ENCODE peak calls at places on chromosomes 6 and 20, in four cellular contexts. One of them, this sample, is unnamed.

GRCh38 chr6:4585682-4586468 is 190.3 kb upstream of the CDYL start:
- DNase-seq in K562: no peak
- DNase-seq in SK-N-SH: no peak
- DNase-seq in HepG2: no peak
- DNase-seq in this sample: no peak

GRCh38 chr6:78593898-78594666 is 273.3 kb upstream of the IRAK1BP1 start:
- DNase-seq in K562: no peak
- DNase-seq in SK-N-SH: no peak
- DNase-seq in HepG2: no peak
- DNase-seq in this sample: no peak

GRCh38 chr6:36117639-36118549 is 12.4 kb upstream of the MAPK13 start:
- DNase-seq in K562: no peak
- DNase-seq in SK-N-SH: no peak
- DNase-seq in HepG2: no peak
- DNase-seq in this sample: no peak

GRCh38 chr6:39005774-39006173 is 42.8 kb upstream of the GLP1R start:
- DNase-seq in K562: peak
- DNase-seq in SK-N-SH: no peak
- DNase-seq in HepG2: no peak
- DNase-seq in this sample: no peak

GRCh38 chr20:50967621-50968020 is 9.0 kb downstream of the MOCS3 start:
- DNase-seq in K562: no peak
- DNase-seq in SK-N-SH: no peak
- DNase-seq in HepG2: no peak
- DNase-seq in this sample: no peak

GRCh38 chr6:146892613-146893401 is 294.0 kb downstream of the ADGB start:
- DNase-seq in K562: peak
- DNase-seq in SK-N-SH: no peak
- DNase-seq in HepG2: no peak
- DNase-seq in this sample: no peak

GRCh38 chr20:47818996-47819609 is 33.8 kb upstream of the SULF2 start:
- DNase-seq in K562: no peak
- DNase-seq in SK-N-SH: no peak
- DNase-seq in HepG2: no peak
- DNase-seq in this sample: no peak

GRCh38 chr20:48284837-48285236 is 499.6 kb upstream of the SULF2 start:
- DNase-seq in K562: no peak
- DNase-seq in SK-N-SH: no peak
- DNase-seq in HepG2: peak
- DNase-seq in this sample: no peak

GRCh38 chr20:37262516-37262915 is 902 bp upstream of the GHRH start:
- DNase-seq in K562: no peak
- DNase-seq in SK-N-SH: no peak
- DNase-seq in HepG2: no peak
- DNase-seq in this sample: no peak

GRCh38 chr6:167932468-167933276 is 64.8 kb upstream of the KIF25 start:
- DNase-seq in K562: no peak
- DNase-seq in SK-N-SH: no peak
- DNase-seq in HepG2: peak
- DNase-seq in this sample: no peak

GRCh38 chr6:157653521-157653920 is 169.5 kb upstream of the SNX9 start:
- DNase-seq in K562: no peak
- DNase-seq in SK-N-SH: no peak
- DNase-seq in HepG2: no peak
- DNase-seq in this sample: no peak

GRCh38 chr6:138695193-138695592 is 78.4 kb upstream of the CCDC28A start:
- DNase-seq in K562: no peak
- DNase-seq in SK-N-SH: no peak
- DNase-seq in HepG2: no peak
- DNase-seq in this sample: no peak

GRCh38 chr6:138690975-138691594 is 82.5 kb upstream of the CCDC28A start:
- DNase-seq in K562: no peak
- DNase-seq in SK-N-SH: no peak
- DNase-seq in HepG2: no peak
- DNase-seq in this sample: no peak

GRCh38 chr6:138691595-138692057 is 81.9 kb upstream of the CCDC28A start:
- DNase-seq in K562: no peak
- DNase-seq in SK-N-SH: no peak
- DNase-seq in HepG2: peak
- DNase-seq in this sample: peak

GRCh38 chr6:138692058-138692977 is 81.3 kb upstream of the CCDC28A start:
- DNase-seq in K562: peak
- DNase-seq in SK-N-SH: peak
- DNase-seq in HepG2: peak
- DNase-seq in this sample: no peak

GRCh38 chr6:138692978-138693909 is 80.3 kb upstream of the CCDC28A start:
- DNase-seq in K562: peak
- DNase-seq in SK-N-SH: peak
- DNase-seq in HepG2: peak
- DNase-seq in this sample: peak
- TF ChIP-seq ELF1 in K562: no peak
- TF ChIP-seq ELF1 in SK-N-SH: no peak
- TF ChIP-seq ELF1 in HepG2: no peak
- TF ChIP-seq ELF1 in this sample: no peak

GRCh38 chr20:24762791-24763350 is 186.2 kb upstream of the CST7 start:
- DNase-seq in K562: no peak
- DNase-seq in SK-N-SH: no peak
- DNase-seq in HepG2: no peak
- DNase-seq in this sample: no peak

GRCh38 chr20:24764027-24764797 is 184.9 kb upstream of the CST7 start:
- DNase-seq in K562: no peak
- DNase-seq in SK-N-SH: no peak
- DNase-seq in HepG2: no peak
- DNase-seq in this sample: no peak

GRCh38 chr20:24764825-24765224 is 184.2 kb upstream of the CST7 start:
- DNase-seq in K562: no peak
- DNase-seq in SK-N-SH: no peak
- DNase-seq in HepG2: no peak
- DNase-seq in this sample: no peak

GRCh38 chr20:24762371-24762770 is 186.7 kb upstream of the CST7 start:
- DNase-seq in K562: no peak
- DNase-seq in SK-N-SH: no peak
- DNase-seq in HepG2: no peak
- DNase-seq in this sample: no peak

DNA sequence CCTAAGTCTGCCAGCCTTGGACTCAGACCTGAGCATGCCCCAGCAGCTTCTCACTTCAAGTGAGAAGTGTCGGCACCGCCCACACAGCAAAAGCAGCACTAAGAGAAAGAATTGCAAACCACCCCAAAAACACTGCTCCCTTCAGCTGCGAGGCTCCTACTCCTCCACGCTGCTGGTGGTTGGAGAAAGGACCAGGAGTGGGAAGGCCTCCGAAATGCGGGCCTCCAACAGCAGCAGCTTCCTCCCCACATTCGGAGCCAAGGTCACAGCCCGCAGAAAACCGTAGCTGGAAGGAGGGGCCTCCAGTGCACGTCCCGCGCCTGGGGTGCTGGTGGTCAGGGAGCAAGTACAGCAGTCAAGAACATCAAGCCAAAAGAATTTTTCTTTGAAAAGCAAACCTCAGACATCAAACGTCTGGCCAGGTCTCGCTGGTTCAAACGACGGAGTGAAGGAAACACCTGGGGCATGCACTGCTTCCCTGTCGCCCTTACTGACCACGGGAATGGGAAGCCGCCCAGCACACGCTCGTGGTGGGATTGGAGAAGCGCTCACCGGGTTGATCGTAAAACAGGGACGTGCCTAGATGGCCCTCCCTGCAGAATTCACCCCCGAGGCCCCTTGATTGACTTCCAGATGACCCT is 185.6 kb upstream of the CST7 start:
- DNase-seq in K562: no peak
- DNase-seq in SK-N-SH: no peak
- DNase-seq in HepG2: no peak
- DNase-seq in this sample: no peak
- TF ChIP-seq ZBTB33 in K562: no peak
- TF ChIP-seq ZBTB33 in SK-N-SH: no peak
- TF ChIP-seq ZBTB33 in HepG2: no peak
- TF ChIP-seq ZBTB33 in this sample: no peak

GRCh38 chr6:134707342-134707982 is 242.4 kb downstream of the ALDH8A1 start:
- DNase-seq in K562: no peak
- DNase-seq in SK-N-SH: no peak
- DNase-seq in HepG2: peak
- DNase-seq in this sample: no peak
- H3K4me2 ChIP-seq in K562: no peak
- H3K4me2 ChIP-seq in SK-N-SH: no peak
- H3K4me2 ChIP-seq in HepG2: no peak
- H3K4me2 ChIP-seq in this sample: no peak

GRCh38 chr20:4942336-4942735 is 59.0 kb downstream of the SLC23A2 start:
- DNase-seq in K562: no peak
- DNase-seq in SK-N-SH: no peak
- DNase-seq in HepG2: no peak
- DNase-seq in this sample: no peak
- TF ChIP-seq ELF1 in K562: no peak
- TF ChIP-seq ELF1 in SK-N-SH: no peak
- TF ChIP-seq ELF1 in HepG2: no peak
- TF ChIP-seq ELF1 in this sample: no peak

DNA sequence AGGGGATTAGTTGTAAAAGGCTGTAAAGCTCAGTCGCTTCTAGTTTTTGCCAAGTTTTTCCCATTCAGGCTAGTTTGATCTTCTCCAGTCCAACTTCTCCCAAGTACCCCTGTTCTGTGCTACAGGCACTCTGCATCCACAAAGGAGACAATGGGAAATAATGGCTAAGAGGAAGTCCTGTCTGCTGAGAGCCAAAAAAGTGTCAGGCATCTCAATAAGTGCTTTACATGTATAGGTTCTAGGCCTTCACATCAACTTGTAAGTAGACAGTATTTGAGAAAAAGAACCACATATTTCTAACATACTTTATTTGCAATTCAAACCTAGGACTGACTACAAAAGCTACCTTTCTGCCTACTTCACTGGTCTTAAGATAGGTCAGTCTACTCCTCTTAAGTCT is 4.9 kb downstream of the HTR1B start:
- DNase-seq in K562: no peak
- DNase-seq in SK-N-SH: no peak
- DNase-seq in HepG2: no peak
- DNase-seq in this sample: no peak
- TF ChIP-seq ZBTB33 in K562: no peak
- TF ChIP-seq ZBTB33 in SK-N-SH: no peak
- TF ChIP-seq ZBTB33 in HepG2: no peak
- TF ChIP-seq ZBTB33 in this sample: no peak

GRCh38 chr6:87730310-87730709 is 28.3 kb upstream of the AKIRIN2 start:
- DNase-seq in K562: no peak
- DNase-seq in SK-N-SH: no peak
- DNase-seq in HepG2: peak
- DNase-seq in this sample: no peak

GRCh38 chr6:87731818-87732661 is 30.0 kb upstream of the AKIRIN2 start:
- DNase-seq in K562: peak
- DNase-seq in SK-N-SH: no peak
- DNase-seq in HepG2: peak
- DNase-seq in this sample: peak

GRCh38 chr6:87728706-87729105 is 26.7 kb upstream of the AKIRIN2 start:
- DNase-seq in K562: no peak
- DNase-seq in SK-N-SH: no peak
- DNase-seq in HepG2: no peak
- DNase-seq in this sample: no peak

GRCh38 chr6:87724994-87725811 is 23.2 kb upstream of the AKIRIN2 start:
- DNase-seq in K562: peak
- DNase-seq in SK-N-SH: no peak
- DNase-seq in HepG2: no peak
- DNase-seq in this sample: no peak

DNA sequence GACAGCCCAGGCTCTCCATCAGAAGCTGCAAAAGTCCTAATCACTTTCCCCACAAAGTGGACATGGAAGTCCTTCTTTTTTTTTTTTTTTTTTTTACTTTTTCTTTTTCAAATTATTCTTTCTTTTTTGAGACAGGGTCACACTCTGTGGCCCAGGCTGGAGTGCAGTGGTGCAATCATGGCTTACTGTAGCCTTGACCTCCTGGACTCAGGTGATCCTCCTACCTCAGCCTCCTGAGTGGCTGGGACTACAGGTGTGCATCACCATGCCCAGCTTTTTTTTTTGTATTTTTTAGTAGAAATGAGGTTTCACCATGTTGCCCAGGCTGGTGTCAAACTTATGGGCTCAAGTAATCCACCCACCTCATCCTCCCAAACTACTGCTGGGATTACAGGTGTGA is 29.0 kb upstream of the AKIRIN2 start:
- DNase-seq in K562: no peak
- DNase-seq in SK-N-SH: no peak
- DNase-seq in HepG2: no peak
- DNase-seq in this sample: no peak
- H3K4me2 ChIP-seq in K562: no peak
- H3K4me2 ChIP-seq in SK-N-SH: no peak
- H3K4me2 ChIP-seq in HepG2: peak
- H3K4me2 ChIP-seq in this sample: peak

DNA sequence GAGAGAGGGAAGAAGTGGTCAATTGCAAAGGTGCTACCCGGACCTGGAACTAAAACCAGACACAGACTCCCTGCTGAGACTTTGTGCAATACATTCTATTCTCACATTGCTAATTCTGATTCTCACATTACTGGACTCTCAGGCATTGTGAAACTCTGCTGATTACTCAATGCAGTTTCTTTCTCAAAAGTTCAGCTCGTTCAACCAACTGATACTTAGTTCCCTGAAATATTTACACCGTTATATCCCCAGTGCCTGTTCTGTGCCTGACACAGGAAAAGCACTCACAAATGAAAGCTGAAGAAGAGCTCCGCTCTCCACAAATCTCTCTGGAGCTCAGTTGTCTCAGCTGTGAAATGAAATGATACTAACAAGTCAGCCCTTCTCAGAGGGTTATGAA is 503 bp upstream of the SLPI start:
- DNase-seq in K562: no peak
- DNase-seq in SK-N-SH: no peak
- DNase-seq in HepG2: peak
- DNase-seq in this sample: no peak
- TF ChIP-seq ELF1 in K562: no peak
- TF ChIP-seq ELF1 in SK-N-SH: no peak
- TF ChIP-seq ELF1 in HepG2: no peak
- TF ChIP-seq ELF1 in this sample: no peak